ENCODE peak calls at places on chromosomes 3 and 15, in six cellular contexts. D, U, E, S, Z and F are unnamed samples.

GRCh38 chr3:61669676-61670299 is 108.4 kb downstream of the PTPRG start:
- DNase-seq in Z (no peak), D (no peak), E (no peak), S (no peak), U (no peak), F (no peak)

GRCh38 chr3:114214542-114215341 is 22.6 kb downstream of the ZNF80 start:
- DNase-seq in D (peak; percentile 35), E (no peak), Z (peak; percentile 61), S (no peak), U (peak; percentile 48), F (no peak)

GRCh38 chr3:79011821-79012529 is 755.8 kb downstream of the ROBO1 start:
- DNase-seq in Z (no peak), U (no peak), E (no peak), D (no peak), S (no peak), F (no peak)

GRCh38 chr3:55549172-55549571 is 62.1 kb upstream of the WNT5A start:
- DNase-seq in Z (no peak), E (no peak), U (no peak), S (no peak), D (no peak), F (no peak)

GRCh38 chr3:160448845-160449659 is 534 bp downstream of the TRIM59 start:
- DNase-seq in U (peak; percentile 56), D (no peak), S (no peak), E (no peak), Z (no peak), F (no peak)

GRCh38 chr15:69313437-69314000 is 14.8 kb downstream of the PAQR5 start:
- DNase-seq in U (no peak), Z (no peak), D (no peak), S (no peak), E (no peak), F (no peak)

GRCh38 chr3:125606291-125606690 is 11.0 kb upstream of the OSBPL11 start:
- DNase-seq in Z (no peak), E (no peak), S (no peak), D (no peak), U (no peak), F (no peak)

GRCh38 chr3:172347895-172348680 is 100.2 kb downstream of the GHSR start:
- DNase-seq in U (no peak), S (no peak), D (no peak), Z (no peak), E (no peak), F (no peak)

GRCh38 chr3:161274691-161275298 is 53.7 kb downstream of the NMD3 start:
- DNase-seq in E (peak; percentile 43), D (no peak), Z (peak; percentile 40), U (peak; percentile 61), S (no peak), F (peak; percentile 58)

GRCh38 chr3:32106132-32106928 is at the start of gene GPD1L:
- DNase-seq in S (peak; percentile 67), E (peak; percentile 96), U (peak; percentile 87), D (peak; percentile 89), Z (peak; percentile 86), F (peak; percentile 91)

GRCh38 chr15:43218908-43219706 is 1.7 kb downstream of the EPB42 start:
- DNase-seq in Z (no peak), U (no peak), S (no peak), E (no peak), D (no peak), F (no peak)

GRCh38 chr3:102141096-102141912 is 292.0 kb downstream of the NFKBIZ start:
- DNase-seq in D (no peak), E (no peak), Z (no peak), S (no peak), U (no peak), F (no peak)

GRCh38 chr3:76656531-76657070 is 383.3 kb upstream of the ROBO2 start:
- DNase-seq in U (no peak), D (no peak), S (no peak), Z (no peak), E (no peak), F (no peak)

GRCh38 chr3:159872374-159873109 is 116.1 kb upstream of the IL12A start:
- DNase-seq in S (no peak), U (no peak), E (no peak), D (no peak), Z (no peak), F (no peak)

DNA sequence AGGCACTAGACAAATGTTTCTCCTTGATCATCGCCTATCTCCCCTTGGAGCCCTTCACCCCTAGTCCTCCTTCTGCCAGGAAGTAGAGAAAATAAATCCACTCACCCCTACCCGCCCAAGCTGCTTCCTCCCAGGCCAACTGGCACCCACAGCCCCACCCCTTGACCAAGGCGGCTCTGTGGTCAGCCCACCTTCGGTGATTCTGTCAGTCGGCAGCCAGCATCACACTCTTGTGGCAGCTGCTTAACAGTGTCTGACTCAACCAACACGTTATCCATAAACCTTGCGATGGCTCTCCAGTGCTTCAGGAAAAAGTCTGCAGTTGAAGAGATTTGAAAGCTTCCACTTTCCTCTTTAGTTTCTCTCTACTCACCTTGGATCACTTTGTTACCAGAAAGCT is 7.6 kb downstream of the SHF start:
- DNase-seq in Z (no peak), U (no peak), S (no peak), E (no peak), D (no peak), F (no peak)
- H3K4me1 ChIP-seq in Z (peaks cover 8% of the 10 kb centered on the region), U (peaks cover 11% of the 10 kb centered on the region), S (no peaks in the 10 kb centered on the region), E (peaks cover 4% of the 10 kb centered on the region), D (peaks cover 7% of the 10 kb centered on the region), F (peaks cover 28% of the 10 kb centered on the region)

GRCh38 chr15:66821307-66821706 is 119.3 kb downstream of the SMAD6 start:
- DNase-seq in D (no peak), S (no peak), U (no peak), E (no peak), Z (no peak), F (no peak)

GRCh38 chr15:66822106-66822505 is 120.1 kb downstream of the SMAD6 start:
- DNase-seq in S (no peak), E (no peak), Z (no peak), U (no peak), D (no peak), F (no peak)

GRCh38 chr15:66823601-66824000 is 121.6 kb downstream of the SMAD6 start:
- DNase-seq in Z (no peak), U (no peak), E (no peak), S (no peak), D (no peak), F (no peak)

GRCh38 chr15:66824374-66824773 is 122.3 kb downstream of the SMAD6 start:
- DNase-seq in U (no peak), D (no peak), Z (no peak), S (no peak), E (no peak), F (no peak)

GRCh38 chr15:66822576-66822975 is 120.5 kb downstream of the SMAD6 start:
- DNase-seq in D (no peak), Z (no peak), E (no peak), S (no peak), U (no peak), F (no peak)
- H3K4me1 ChIP-seq in D (no peaks in the 10 kb centered on the region), Z (no peaks in the 10 kb centered on the region), E (no peaks in the 10 kb centered on the region), S (no peaks in the 10 kb centered on the region), U (peaks cover 13% of the 10 kb centered on the region), F (peaks cover 2% of the 10 kb centered on the region)

DNA sequence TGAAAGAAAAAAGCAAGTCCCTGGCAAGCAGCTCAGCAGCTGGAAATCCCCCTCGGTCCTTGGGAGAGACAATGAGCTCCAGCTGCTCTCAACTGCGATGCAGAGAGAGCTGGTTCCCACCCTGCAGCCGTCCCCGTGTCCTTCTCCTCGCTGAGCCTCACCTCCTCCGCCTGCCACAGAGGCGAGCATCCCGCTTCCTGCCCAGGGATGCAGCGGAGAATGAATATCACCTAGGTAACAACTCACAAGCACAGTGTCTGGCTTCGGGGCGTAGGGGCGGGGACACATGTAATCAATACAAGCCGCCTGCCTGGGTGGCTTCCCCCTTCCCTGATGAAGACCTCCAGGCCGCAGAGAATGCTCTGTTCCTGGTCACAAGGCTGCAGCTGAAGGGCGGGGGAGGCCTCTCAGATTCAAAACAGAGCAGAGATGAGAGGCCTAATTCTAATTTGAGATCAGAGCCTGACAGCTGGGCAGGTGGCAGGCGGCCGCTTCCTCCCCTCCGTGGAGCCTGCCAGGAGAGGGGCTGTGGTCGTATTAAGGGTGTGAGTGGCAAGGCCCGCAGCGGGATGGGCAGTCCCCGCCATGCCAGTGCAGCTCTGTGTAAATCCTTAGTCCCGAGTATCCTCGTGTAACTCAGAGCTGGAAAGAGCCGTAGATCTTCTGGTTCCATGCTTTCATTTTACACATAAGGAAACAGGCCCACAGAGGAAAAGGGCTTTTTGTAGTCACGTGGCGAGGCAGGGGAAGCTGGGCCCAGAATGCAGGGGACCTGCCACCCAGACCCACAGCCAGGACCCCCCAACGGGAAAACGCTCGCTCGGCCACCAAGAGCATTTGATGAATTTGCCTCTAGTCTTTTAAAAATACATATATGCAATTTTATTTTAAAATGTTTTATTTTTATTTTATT is 24.3 kb downstream of the ZDHHC19 start:
- DNase-seq in S (peak; percentile 64), E (no peak), D (no peak), U (peak; percentile 85), Z (no peak), F (peak; percentile 73)
- H3K4me1 ChIP-seq in S (peaks cover 70% of the 10 kb centered on the region), E (no peaks in the 10 kb centered on the region), D (peaks cover 25% of the 10 kb centered on the region), U (peaks cover 15% of the 10 kb centered on the region), Z (peaks cover 25% of the 10 kb centered on the region), F (no peaks in the 10 kb centered on the region)

GRCh38 chr15:64701482-64701881 is 73.9 kb downstream of the RBPMS2 start:
- DNase-seq in D (no peak), E (no peak), U (no peak), Z (no peak), S (no peak), F (no peak)
- H3K4me1 ChIP-seq in D (peaks cover 48% of the 10 kb centered on the region), E (peaks cover 62% of the 10 kb centered on the region), U (no peaks in the 10 kb centered on the region), Z (peaks cover 40% of the 10 kb centered on the region), S (peaks cover 24% of the 10 kb centered on the region), F (peaks cover 32% of the 10 kb centered on the region)

GRCh38 chr15:66723826-66724731 is 22.0 kb downstream of the SMAD6 start:
- DNase-seq in D (no peak), U (no peak), E (no peak), S (no peak), Z (no peak), F (no peak)

GRCh38 chr15:66721020-66721419 is 19.0 kb downstream of the SMAD6 start:
- DNase-seq in E (no peak), D (no peak), Z (no peak), S (no peak), U (no peak), F (no peak)

GRCh38 chr15:66721954-66722353 is 19.9 kb downstream of the SMAD6 start:
- DNase-seq in U (no peak), D (no peak), S (no peak), E (no peak), Z (no peak), F (no peak)

GRCh38 chr15:66721501-66721937 is 19.5 kb downstream of the SMAD6 start:
- DNase-seq in U (no peak), Z (no peak), E (no peak), S (no peak), D (no peak), F (no peak)

GRCh38 chr15:66722757-66723540 is 20.9 kb downstream of the SMAD6 start:
- DNase-seq in S (no peak), Z (no peak), U (no peak), E (no peak), D (no peak), F (no peak)
- H3K4me1 ChIP-seq in S (no peaks in the 10 kb centered on the region), Z (no peaks in the 10 kb centered on the region), U (peaks cover 29% of the 10 kb centered on the region), E (no peaks in the 10 kb centered on the region), D (peaks cover 17% of the 10 kb centered on the region), F (peaks cover 16% of the 10 kb centered on the region)

GRCh38 chr3:127788436-127788835 is 33.9 kb downstream of the MGLL start:
- DNase-seq in Z (no peak), E (no peak), D (no peak), U (no peak), S (no peak), F (no peak)
- H3K4me1 ChIP-seq in Z (no peaks in the 10 kb centered on the region), E (peaks cover 29% of the 10 kb centered on the region), D (no peaks in the 10 kb centered on the region), U (peaks cover 7% of the 10 kb centered on the region), S (peaks cover 21% of the 10 kb centered on the region), F (peaks cover 24% of the 10 kb centered on the region)